ENCODE peak calls at places on chromosomes 3 and 15, in five cellular contexts. M is EL, K is GM13976, B is endothelial cell of umbilical vein, O is C1 segment of cervical spinal cord. V is an unnamed sample.

GRCh38 chr3:150249776-150250175 is 158.3 kb upstream of the TSC22D2 start:
- DNase-seq in M (no peak), K (no peak), B (no peak), O (no peak), V (no peak)

GRCh38 chr3:176927985-176928931 is 269.0 kb downstream of the TBL1XR1 start:
- DNase-seq in M (no peak), K (no peak), B (no peak), O (no peak), V (no peak)

GRCh38 chr3:178325330-178325729 is 210.9 kb upstream of the KCNMB2 start:
- DNase-seq in M (peak), K (no peak), B (peak), O (no peak), V (peak)

GRCh38 chr3:196236169-196236568 is 19.8 kb downstream of the SLC51A start:
- DNase-seq in M (no peak), K (no peak), B (no peak), O (no peak), V (no peak)

GRCh38 chr15:39447431-39447830 is 133.4 kb upstream of the THBS1 start:
- DNase-seq in M (no peak), K (no peak), B (no peak), O (no peak), V (no peak)

GRCh38 chr15:50543556-50543955 is 2.9 kb downstream of the USP50 start:
- DNase-seq in M (no peak), K (no peak), B (no peak), O (no peak), V (no peak)

GRCh38 chr3:194307849-194308248 is 43.3 kb downstream of the CPN2 start:
- DNase-seq in M (no peak), K (no peak), B (no peak), O (no peak), V (no peak)

GRCh38 chr15:67036775-67037555 is 28.4 kb upstream of the SMAD3 start:
- DNase-seq in M (no peak), K (no peak), B (no peak), O (no peak), V (no peak)

GRCh38 chr3:58560771-58561311 is 16.4 kb downstream of the FAM107A start:
- DNase-seq in M (peak), K (no peak), B (peak), O (no peak), V (no peak)

GRCh38 chr3:183252973-183253363 is at the start of gene B3GNT5:
- DNase-seq in M (peak), K (no peak), B (peak), O (no peak), V (no peak)

GRCh38 chr3:181230258-181230657 is 240.7 kb upstream of the DNAJC19 start:
- DNase-seq in M (no peak), K (no peak), B (no peak), O (no peak), V (no peak)

GRCh38 chr15:69576948-69577351 is 124.3 kb downstream of the RPLP1 start:
- DNase-seq in M (no peak), K (no peak), B (no peak), O (no peak), V (peak)